ENCODE peak calls at places on chromosomes 3 and 15, in eight cellular contexts. O is ovary; Y is activated CD4-positive, alpha-beta T cell treated with anti-CD3 and anti-CD28 coated beads, Interleukin-2, amount 50 U/mL, for 1 hour; D is SK-N-SH; V is ELR; N is amygdala; K is stimulated activated CD4-positive, alpha-beta T cell treated with anti-CD3 and anti-CD28 coated beads, Interleukin-15, amount 100 ng/mL, for 48 hours; P is nucleus accumbens. X is an unnamed sample.
A peak's percentile ranks its signal among the peaks of the same experiment; 100 is the strongest.

GRCh38 chr15:65033659-65034269 is 4.3 kb upstream of the MTFMT start:
- DNase-seq in P (no peak), D (peak; percentile 47), N (no peak), Y (no peak), O (no peak), K (no peak), V (peak; percentile 74), X (no peak)

GRCh38 chr3:72449551-72449950 is 398.7 kb downstream of the SHQ1 start:
- DNase-seq in N (no peak), O (no peak), V (no peak), D (no peak), Y (no peak), K (no peak), P (no peak), X (no peak)

GRCh38 chr3:63295356-63295755 is 17.2 kb downstream of the SYNPR start:
- DNase-seq in P (no peak), D (no peak), V (no peak), Y (no peak), K (no peak), N (no peak), O (no peak), X (no peak)

GRCh38 chr15:80105193-80105984 is 45.9 kb downstream of the ZFAND6 start:
- DNase-seq in D (no peak), V (peak; percentile 89), N (no peak), O (no peak), Y (no peak), P (no peak), K (no peak), X (no peak)

GRCh38 chr3:111801697-111802655 is 57.1 kb upstream of the PHLDB2 start:
- DNase-seq in N (no peak), Y (no peak), P (no peak), V (peak; percentile 90), O (no peak), K (no peak), D (no peak), X (no peak)

GRCh38 chr3:134237454-134238145 is 13.1 kb downstream of the RYK start:
- DNase-seq in P (no peak), N (no peak), K (no peak), O (no peak), D (no peak), Y (no peak), V (no peak), X (no peak)

GRCh38 chr3:51358981-51359380 is 26.1 kb upstream of the MANF start:
- DNase-seq in K (no peak), Y (no peak), V (no peak), P (no peak), D (no peak), N (no peak), O (no peak), X (no peak)

GRCh38 chr3:46351646-46352045 is 2.3 kb upstream of the CCR2 start:
- DNase-seq in K (no peak), P (no peak), O (no peak), V (no peak), Y (no peak), N (no peak), D (no peak), X (no peak)

GRCh38 chr3:38116471-38117162 is 20.3 kb downstream of the ACAA1 start:
- DNase-seq in K (no peak), O (no peak), D (no peak), P (no peak), V (peak; percentile 13), Y (no peak), N (no peak), X (peak; percentile 26)

GRCh38 chr3:145817870-145818483 is 343.0 kb downstream of the PLOD2 start:
- DNase-seq in V (no peak), K (no peak), N (no peak), D (no peak), Y (no peak), O (no peak), P (no peak), X (no peak)

GRCh38 chr15:81097893-81098280 is 36.2 kb upstream of the CFAP161 start:
- DNase-seq in N (no peak), Y (no peak), D (no peak), P (no peak), O (no peak), K (no peak), V (no peak), X (no peak)

GRCh38 chr3:197847866-197848401 is 56.9 kb downstream of the LRCH3 start:
- DNase-seq in V (peak; percentile 44), O (no peak), D (no peak), K (no peak), N (no peak), P (no peak), Y (no peak), X (no peak)

GRCh38 chr15:76994001-76994400 is 925 bp upstream of the PSTPIP1 start:
- DNase-seq in N (no peak), K (peak; percentile 56), P (no peak), O (no peak), Y (peak; percentile 58), V (peak; percentile 16), D (peak; percentile 14), X (peak; percentile 55)

GRCh38 chr15:60963557-60963956 is 265.5 kb downstream of the RORA start:
- DNase-seq in D (no peak), Y (no peak), P (no peak), O (no peak), K (no peak), V (no peak), N (no peak), X (no peak)

GRCh38 chr3:197718904-197719303 is 17.8 kb downstream of the RUBCN start:
- DNase-seq in O (no peak), P (no peak), D (no peak), Y (no peak), K (no peak), N (no peak), V (peak; percentile 97), X (peak; percentile 69)

GRCh38 chr3:31132132-31132769 is 237.8 kb upstream of the GADL1 start:
- DNase-seq in V (peak; percentile 70), Y (no peak), P (no peak), K (no peak), D (peak; percentile 17), O (no peak), N (no peak), X (peak; percentile 17)

GRCh38 chr3:58052373-58053273 is 44.4 kb downstream of the FLNB start:
- DNase-seq in N (no peak), V (peak; percentile 97), K (peak; percentile 38), P (no peak), O (peak; percentile 82), Y (no peak), D (no peak), X (peak; percentile 77)

GRCh38 chr3:146540236-146540635 is 4.2 kb downstream of the PLSCR1 start:
- DNase-seq in N (no peak), O (no peak), D (no peak), V (no peak), K (no peak), Y (no peak), P (no peak), X (no peak)

GRCh38 chr15:64865126-64865997 is 23.6 kb downstream of the PLEKHO2 start:
- DNase-seq in N (no peak), Y (no peak), D (no peak), O (no peak), P (no peak), V (no peak), K (no peak), X (no peak)

GRCh38 chr3:44416031-44417030 is 61.1 kb downstream of the ZNF445 start:
- DNase-seq in Y (no peak), O (no peak), V (no peak), N (no peak), P (no peak), D (no peak), K (no peak), X (no peak)

GRCh38 chr3:35064761-35065160 is 574.6 kb upstream of the ARPP21 start:
- DNase-seq in K (no peak), V (no peak), P (no peak), N (no peak), O (no peak), Y (no peak), D (no peak), X (no peak)

GRCh38 chr3:46892285-46893145 is 15.0 kb downstream of the PTH1R start:
- DNase-seq in K (no peak), Y (no peak), O (peak; percentile 73), V (peak; percentile 79), D (peak; percentile 93), P (peak; percentile 22), N (peak; percentile 50), X (peak; percentile 71)

GRCh38 chr3:187741403-187742350 is 3.6 kb downstream of the BCL6 start:
- DNase-seq in V (peak; percentile 87), K (peak; percentile 63), O (peak; percentile 79), N (peak; percentile 18), D (peak; percentile 40), P (no peak), Y (peak; percentile 76), X (peak; percentile 87)

GRCh38 chr3:190534386-190534785 is 20.5 kb downstream of the IL1RAP start:
- DNase-seq in D (no peak), N (no peak), K (no peak), Y (no peak), V (no peak), O (no peak), P (no peak), X (no peak)

GRCh38 chr3:106421928-106422327 is 553.1 kb upstream of the CBLB start:
- DNase-seq in V (peak; percentile 16), Y (no peak), O (no peak), D (no peak), P (no peak), K (no peak), N (no peak), X (no peak)

GRCh38 chr3:110755345-110755744 is 316.3 kb upstream of the NECTIN3 start:
- DNase-seq in Y (no peak), K (no peak), O (no peak), V (no peak), N (no peak), P (no peak), D (no peak), X (no peak)

GRCh38 chr3:110126065-110126464 is 788.7 kb upstream of the DPPA4 start:
- DNase-seq in P (no peak), D (no peak), K (no peak), Y (no peak), N (no peak), O (no peak), V (peak; percentile 2), X (no peak)

X was measured in Calu3.